ENCODE peak calls at places on chromosomes 16 and 17, in ten cellular contexts. One of them, this sample, is unnamed.

GRCh38 chr17:39787038-39787437 is 49.3 kb downstream of the GRB7 start:
- DNase-seq in lung: no peak
- DNase-seq in astrocyte of the spinal cord: no peak
- DNase-seq in substantia nigra: no peak
- DNase-seq in cardiac muscle cell: no peak
- DNase-seq in tibial nerve: no peak
- DNase-seq in stimulated activated CD4-positive, alpha-beta T cell treated with anti-CD3 and anti-CD28 coated beads, Interleukin-2, amount 100 ng/mL, for 48 hours: no peak
- DNase-seq in activated naive CD8-positive, alpha-beta T cell treated with anti-CD3 and anti-CD28 coated beads, Interleukin-2, amount 50 U/mL, for 24 hours: no peak
- DNase-seq in AG09309: no peak
- DNase-seq in HCT116: no peak
- DNase-seq in this sample: no peak

GRCh38 chr17:17729620-17730249 is 48.5 kb downstream of the RAI1 start:
- DNase-seq in lung: no peak
- DNase-seq in astrocyte of the spinal cord: no peak
- DNase-seq in substantia nigra: no peak
- DNase-seq in cardiac muscle cell: peak
- DNase-seq in tibial nerve: no peak
- DNase-seq in stimulated activated CD4-positive, alpha-beta T cell treated with anti-CD3 and anti-CD28 coated beads, Interleukin-2, amount 100 ng/mL, for 48 hours: peak
- DNase-seq in activated naive CD8-positive, alpha-beta T cell treated with anti-CD3 and anti-CD28 coated beads, Interleukin-2, amount 50 U/mL, for 24 hours: peak
- DNase-seq in AG09309: no peak
- DNase-seq in HCT116: peak
- DNase-seq in this sample: peak

GRCh38 chr17:82767041-82767754 is 15.3 kb downstream of the TBCD start:
- DNase-seq in lung: peak
- DNase-seq in astrocyte of the spinal cord: peak
- DNase-seq in substantia nigra: peak
- DNase-seq in cardiac muscle cell: peak
- DNase-seq in tibial nerve: no peak
- DNase-seq in stimulated activated CD4-positive, alpha-beta T cell treated with anti-CD3 and anti-CD28 coated beads, Interleukin-2, amount 100 ng/mL, for 48 hours: peak
- DNase-seq in activated naive CD8-positive, alpha-beta T cell treated with anti-CD3 and anti-CD28 coated beads, Interleukin-2, amount 50 U/mL, for 24 hours: peak
- DNase-seq in AG09309: no peak
- DNase-seq in HCT116: no peak
- DNase-seq in this sample: peak

GRCh38 chr17:49910094-49910857 is 58.7 kb upstream of the DLX4 start:
- DNase-seq in lung: no peak
- DNase-seq in astrocyte of the spinal cord: no peak
- DNase-seq in substantia nigra: no peak
- DNase-seq in cardiac muscle cell: peak
- DNase-seq in tibial nerve: no peak
- DNase-seq in stimulated activated CD4-positive, alpha-beta T cell treated with anti-CD3 and anti-CD28 coated beads, Interleukin-2, amount 100 ng/mL, for 48 hours: peak
- DNase-seq in activated naive CD8-positive, alpha-beta T cell treated with anti-CD3 and anti-CD28 coated beads, Interleukin-2, amount 50 U/mL, for 24 hours: peak
- DNase-seq in AG09309: no peak
- DNase-seq in HCT116: no peak
- DNase-seq in this sample: peak

GRCh38 chr16:104828-105374 is 26.9 kb downstream of the MPG start:
- DNase-seq in lung: no peak
- DNase-seq in astrocyte of the spinal cord: no peak
- DNase-seq in substantia nigra: no peak
- DNase-seq in cardiac muscle cell: no peak
- DNase-seq in tibial nerve: no peak
- DNase-seq in stimulated activated CD4-positive, alpha-beta T cell treated with anti-CD3 and anti-CD28 coated beads, Interleukin-2, amount 100 ng/mL, for 48 hours: no peak
- DNase-seq in activated naive CD8-positive, alpha-beta T cell treated with anti-CD3 and anti-CD28 coated beads, Interleukin-2, amount 50 U/mL, for 24 hours: no peak
- DNase-seq in AG09309: no peak
- DNase-seq in HCT116: no peak
- DNase-seq in this sample: no peak

GRCh38 chr17:4788807-4789700 is at the start of gene GLTPD2:
- DNase-seq in lung: no peak
- DNase-seq in astrocyte of the spinal cord: no peak
- DNase-seq in substantia nigra: no peak
- DNase-seq in cardiac muscle cell: peak
- DNase-seq in tibial nerve: no peak
- DNase-seq in stimulated activated CD4-positive, alpha-beta T cell treated with anti-CD3 and anti-CD28 coated beads, Interleukin-2, amount 100 ng/mL, for 48 hours: no peak
- DNase-seq in activated naive CD8-positive, alpha-beta T cell treated with anti-CD3 and anti-CD28 coated beads, Interleukin-2, amount 50 U/mL, for 24 hours: no peak
- DNase-seq in AG09309: no peak
- DNase-seq in HCT116: no peak
- DNase-seq in this sample: peak

GRCh38 chr17:76468634-76469010 is 1.2 kb downstream of the AANAT start:
- DNase-seq in lung: no peak
- DNase-seq in astrocyte of the spinal cord: no peak
- DNase-seq in substantia nigra: no peak
- DNase-seq in cardiac muscle cell: no peak
- DNase-seq in tibial nerve: no peak
- DNase-seq in stimulated activated CD4-positive, alpha-beta T cell treated with anti-CD3 and anti-CD28 coated beads, Interleukin-2, amount 100 ng/mL, for 48 hours: no peak
- DNase-seq in activated naive CD8-positive, alpha-beta T cell treated with anti-CD3 and anti-CD28 coated beads, Interleukin-2, amount 50 U/mL, for 24 hours: no peak
- DNase-seq in AG09309: no peak
- DNase-seq in HCT116: no peak
- DNase-seq in this sample: no peak

GRCh38 chr16:57663436-57663835 is 4.7 kb upstream of the ADGRG3 start:
- DNase-seq in lung: no peak
- DNase-seq in astrocyte of the spinal cord: no peak
- DNase-seq in substantia nigra: no peak
- DNase-seq in cardiac muscle cell: no peak
- DNase-seq in tibial nerve: no peak
- DNase-seq in stimulated activated CD4-positive, alpha-beta T cell treated with anti-CD3 and anti-CD28 coated beads, Interleukin-2, amount 100 ng/mL, for 48 hours: no peak
- DNase-seq in activated naive CD8-positive, alpha-beta T cell treated with anti-CD3 and anti-CD28 coated beads, Interleukin-2, amount 50 U/mL, for 24 hours: no peak
- DNase-seq in AG09309: no peak
- DNase-seq in HCT116: no peak
- DNase-seq in this sample: no peak

GRCh38 chr17:62668091-62668804 is 40.8 kb downstream of the MRC2 start:
- DNase-seq in lung: no peak
- DNase-seq in astrocyte of the spinal cord: no peak
- DNase-seq in substantia nigra: no peak
- DNase-seq in cardiac muscle cell: no peak
- DNase-seq in tibial nerve: no peak
- DNase-seq in stimulated activated CD4-positive, alpha-beta T cell treated with anti-CD3 and anti-CD28 coated beads, Interleukin-2, amount 100 ng/mL, for 48 hours: no peak
- DNase-seq in activated naive CD8-positive, alpha-beta T cell treated with anti-CD3 and anti-CD28 coated beads, Interleukin-2, amount 50 U/mL, for 24 hours: no peak
- DNase-seq in AG09309: peak
- DNase-seq in HCT116: no peak
- DNase-seq in this sample: no peak

This sample was measured in kidney tubule cell.